ENCODE peak calls at places on chromosomes 7 and 10, in seven cellular contexts. G, T, I, Y, L, F and D are unnamed samples.

GRCh38 chr10:43863859-43864591 is 215.3 kb upstream of the ZNF32 start:
- DNase-seq in G (no peak), T (no peak), I (peak), Y (no peak), L (peak), F (no peak), D (peak)

GRCh38 chr10:97024181-97025073 is 161.3 kb downstream of the SLIT1 start:
- DNase-seq in G (peak), T (no peak), I (no peak), Y (no peak), L (peak), F (no peak), D (no peak)

GRCh38 chr7:11170863-11171568 is 197.3 kb downstream of the PHF14 start:
- DNase-seq in G (no peak), T (no peak), I (no peak), Y (no peak), L (no peak), F (no peak), D (no peak)

GRCh38 chr10:14124951-14125350 is 205.8 kb downstream of the FRMD4A start:
- DNase-seq in G (no peak), T (no peak), I (no peak), Y (no peak), L (no peak), F (no peak), D (no peak)

GRCh38 chr7:16298221-16298620 is 123.1 kb downstream of the CRPPA start:
- DNase-seq in G (no peak), T (no peak), I (no peak), Y (no peak), L (no peak), F (no peak), D (no peak)

GRCh38 chr10:80596391-80597257 is 58.9 kb downstream of the SH2D4B start:
- DNase-seq in G (peak), T (peak), I (no peak), Y (peak), L (peak), F (peak), D (peak)

GRCh38 chr10:14185501-14186045 is 145.2 kb downstream of the FRMD4A start:
- DNase-seq in G (peak), T (no peak), I (no peak), Y (peak), L (no peak), F (peak), D (no peak)

GRCh38 chr7:143384148-143384547 is 3.0 kb downstream of the ZYX start:
- DNase-seq in G (no peak), T (peak), I (peak), Y (no peak), L (no peak), F (no peak), D (no peak)

GRCh38 chr7:81186691-81187090 is 267.8 kb upstream of the SEMA3C start:
- DNase-seq in G (no peak), T (no peak), I (no peak), Y (no peak), L (no peak), F (no peak), D (no peak)

GRCh38 chr10:72254891-72255568 is 18.7 kb upstream of the DDIT4 start:
- DNase-seq in G (peak), T (peak), I (peak), Y (peak), L (peak), F (peak), D (peak)